ENCODE peak calls at places on chromosomes 6 and 20, in ten cellular contexts. O, R, N, J, Z, X, C, W, H and B are unnamed samples.

GRCh38 chr6:4564746-4565145 is 211.5 kb upstream of the CDYL start:
- DNase-seq in X (no peak), W (peak), C (no peak), J (no peak), Z (no peak), H (no peak), R (no peak), N (no peak), O (no peak), B (no peak)

GRCh38 chr20:45463709-45464108 is 5.8 kb upstream of the WFDC2 start:
- DNase-seq in J (no peak), O (no peak), Z (no peak), N (no peak), R (no peak), C (no peak), H (no peak), W (no peak), X (no peak), B (no peak)

GRCh38 chr20:4835244-4836177 is 113.8 kb downstream of the PRND start:
- DNase-seq in X (peak), W (peak), O (peak), C (no peak), R (no peak), N (no peak), J (peak), Z (no peak), H (peak), B (no peak)

GRCh38 chr6:133971861-133972260 is 18.8 kb downstream of the TBPL1 start:
- DNase-seq in H (no peak), Z (no peak), N (no peak), X (no peak), R (no peak), W (no peak), O (no peak), C (no peak), J (no peak), B (no peak)

GRCh38 chr6:63759605-63760004 is 124.0 kb downstream of the PHF3 start:
- DNase-seq in R (no peak), O (no peak), W (no peak), C (no peak), X (no peak), Z (no peak), N (no peak), J (no peak), H (no peak), B (no peak)

GRCh38 chr6:161080263-161080970 is 88.8 kb downstream of the MAP3K4 start:
- DNase-seq in W (no peak), J (no peak), H (no peak), O (no peak), C (no peak), X (no peak), N (no peak), Z (no peak), R (no peak), B (no peak)

GRCh38 chr20:5481872-5482271 is 165.1 kb upstream of the PROKR2 start:
- DNase-seq in J (no peak), W (peak), N (no peak), Z (no peak), X (no peak), C (no peak), O (no peak), R (no peak), H (no peak), B (no peak)

GRCh38 chr6:90294989-90295853 is 1.4 kb downstream of the BACH2 start:
- DNase-seq in J (peak), Z (no peak), H (no peak), N (peak), W (peak), O (peak), R (peak), X (peak), C (no peak), B (peak)

GRCh38 chr20:18712877-18713276 is 100.7 kb upstream of the SCP2D1 start:
- DNase-seq in J (no peak), W (no peak), R (no peak), X (no peak), O (no peak), C (no peak), N (no peak), H (no peak), Z (no peak), B (no peak)

GRCh38 chr6:38034269-38034914 is 214.9 kb downstream of the ZFAND3 start:
- DNase-seq in W (no peak), H (no peak), O (no peak), N (no peak), Z (no peak), C (no peak), X (no peak), R (no peak), J (no peak), B (no peak)

GRCh38 chr20:46951840-46952497 is 57.3 kb downstream of the EYA2 start:
- DNase-seq in W (no peak), R (no peak), O (no peak), X (no peak), N (no peak), J (no peak), Z (no peak), H (no peak), C (no peak), B (no peak)

GRCh38 chr6:131740161-131740560 is 29.3 kb upstream of the CTAGE9 start:
- DNase-seq in H (no peak), C (no peak), Z (no peak), O (no peak), X (no peak), J (no peak), R (no peak), N (no peak), W (no peak), B (no peak)

GRCh38 chr6:4169028-4169789 is 33.8 kb upstream of the ECI2 start:
- DNase-seq in R (no peak), W (no peak), J (no peak), N (no peak), Z (no peak), C (no peak), H (no peak), X (no peak), O (no peak), B (no peak)

GRCh38 chr6:7542065-7542877 is 800 bp downstream of the DSP start:
- DNase-seq in X (no peak), C (no peak), N (peak), O (no peak), R (peak), H (no peak), J (no peak), Z (no peak), W (peak), B (no peak)

DNA sequence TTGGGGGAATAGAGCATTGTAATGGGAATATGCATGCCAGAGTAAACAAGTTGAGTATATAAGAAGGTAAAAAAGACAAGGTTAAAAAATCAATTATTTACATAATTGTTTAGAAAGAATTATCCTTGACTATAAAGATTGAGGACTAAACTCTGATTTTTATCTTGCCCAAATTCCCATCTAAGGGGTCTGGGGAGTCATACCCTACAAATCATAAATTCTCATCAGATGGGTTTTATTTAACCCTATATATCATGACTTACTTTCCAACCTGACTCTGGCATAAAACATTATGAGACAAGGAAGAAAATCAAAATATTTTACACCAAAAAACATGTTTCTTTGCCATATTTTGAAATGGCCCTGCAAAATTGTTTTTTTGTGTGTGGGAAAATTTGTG is 12.7 kb downstream of the OR2B2 start:
- DNase-seq in W (no peak), N (no peak), X (no peak), J (no peak), Z (no peak), O (no peak), C (no peak), R (no peak), H (no peak), B (no peak)
- H3K27ac ChIP-seq in W (no peak), N (no peak), X (no peak), J (no peak), Z (no peak), O (no peak), C (no peak), R (no peak), H (no peak), B (no peak)

GRCh38 chr20:50085481-50086365 is 27.2 kb downstream of the UBE2V1 start:
- DNase-seq in C (no peak), H (no peak), Z (no peak), R (no peak), J (no peak), N (no peak), W (peak), O (peak), X (peak), B (no peak)
- H3K4me3 ChIP-seq in C (peak), H (no peak), Z (peak), R (peak), J (peak), N (peak), W (no peak), O (peak), X (no peak), B (peak)

GRCh38 chr20:16404171-16404570 is 169.1 kb downstream of the KIF16B start:
- DNase-seq in X (no peak), J (no peak), H (no peak), R (no peak), W (no peak), O (no peak), C (no peak), N (no peak), Z (no peak), B (no peak)
- TF ChIP-seq CTCF in X (no peak), J (no peak), H (no peak), R (no peak), W (no peak), O (no peak), C (no peak), N (no peak), Z (no peak), B (no peak)

GRCh38 chr6:39102024-39102820 is 12.8 kb downstream of the SAYSD1 start:
- DNase-seq in O (no peak), X (no peak), C (no peak), H (no peak), N (peak), Z (no peak), W (no peak), J (no peak), R (peak), B (no peak)
- H3K27ac ChIP-seq in O (peak), X (no peak), C (no peak), H (no peak), N (no peak), Z (no peak), W (no peak), J (no peak), R (peak), B (no peak)

GRCh38 chr6:42821341-42821668 is 39.5 kb downstream of the BICRAL start:
- DNase-seq in N (no peak), X (no peak), Z (no peak), R (no peak), J (no peak), H (no peak), C (no peak), O (no peak), W (no peak), B (no peak)

GRCh38 chr6:42821846-42822245 is 40.0 kb downstream of the BICRAL start:
- DNase-seq in R (no peak), O (no peak), N (no peak), W (no peak), H (no peak), C (no peak), X (no peak), Z (no peak), J (no peak), B (no peak)

GRCh38 chr6:42819803-42820508 is 38.1 kb downstream of the BICRAL start:
- DNase-seq in C (no peak), O (no peak), N (no peak), X (no peak), H (no peak), W (no peak), Z (no peak), R (no peak), J (no peak), B (no peak)

GRCh38 chr6:42818878-42819277 is 37.0 kb downstream of the BICRAL start:
- DNase-seq in R (no peak), C (no peak), O (no peak), J (no peak), Z (no peak), H (no peak), W (no peak), N (no peak), X (no peak), B (no peak)

GRCh38 chr6:42820509-42821340 is 38.9 kb downstream of the BICRAL start:
- DNase-seq in W (no peak), C (no peak), N (no peak), J (peak), H (no peak), X (no peak), Z (no peak), R (no peak), O (peak), B (peak)
- H3K4me3 ChIP-seq in W (no peak), C (peak), N (no peak), J (peak), H (no peak), X (no peak), Z (peak), R (peak), O (peak), B (peak)

DNA sequence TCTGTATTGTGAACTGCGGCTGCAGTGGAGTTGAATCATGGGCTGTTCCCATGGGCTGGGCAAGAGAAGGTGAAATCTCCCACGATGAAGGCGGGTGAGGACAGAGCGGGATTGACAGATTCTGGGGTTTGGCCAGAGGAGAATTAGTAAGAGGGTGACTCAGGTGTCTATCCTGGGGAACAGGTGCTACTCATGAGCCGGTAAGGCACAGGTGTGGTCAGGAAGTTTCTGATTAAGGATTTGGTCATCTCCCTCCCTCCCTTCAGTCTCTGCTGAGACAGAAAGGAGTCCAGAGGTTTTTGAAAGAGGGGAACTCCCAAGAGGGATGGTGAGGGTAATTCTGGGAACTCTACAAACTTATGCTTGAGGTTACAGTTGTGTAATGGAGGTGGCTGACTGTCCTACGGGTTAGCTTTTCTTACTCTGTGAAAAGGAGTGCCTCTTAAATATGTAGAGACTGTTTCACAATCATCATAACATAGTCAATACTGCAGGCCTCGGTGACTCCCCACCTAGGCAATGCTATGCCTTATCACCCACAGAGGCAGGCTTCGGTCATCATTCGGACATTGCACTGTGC is 31.5 kb downstream of the SERPINB1 start:
- DNase-seq in O (no peak), C (no peak), Z (no peak), J (no peak), N (no peak), R (peak), W (peak), H (no peak), X (no peak), B (no peak)
- TF ChIP-seq CTCF in O (no peak), C (no peak), Z (no peak), J (no peak), N (no peak), R (no peak), W (no peak), H (no peak), X (no peak), B (no peak)

DNA sequence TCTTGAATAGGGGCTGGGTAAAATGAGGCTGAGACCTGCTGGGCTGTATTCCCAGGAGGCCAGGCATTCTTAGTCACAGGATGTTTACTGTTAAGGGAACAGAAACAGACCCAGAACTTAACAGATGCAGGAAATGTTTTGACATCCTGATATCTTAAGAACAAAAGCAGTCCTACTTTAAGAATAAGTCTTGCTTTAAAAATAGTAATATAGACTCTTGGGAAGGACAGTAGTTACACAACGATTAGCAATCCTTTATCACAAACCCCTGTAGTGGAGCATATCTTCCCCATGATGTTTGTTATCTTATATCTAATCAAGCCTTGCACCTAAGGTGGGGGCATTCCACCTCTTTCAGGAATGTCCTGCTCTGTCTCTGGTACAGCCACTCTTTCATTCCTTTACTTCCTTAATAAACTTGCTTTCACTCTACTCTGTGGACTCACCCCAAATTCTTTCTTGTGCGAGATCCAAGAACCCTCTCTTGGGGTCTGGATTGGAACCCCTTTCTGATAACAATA is 493.7 kb upstream of the SULF2 start:
- DNase-seq in Z (no peak), R (no peak), O (no peak), X (no peak), N (no peak), H (no peak), W (no peak), C (no peak), J (no peak), B (no peak)
- H3K27ac ChIP-seq in Z (no peak), R (no peak), O (no peak), X (no peak), N (peak), H (no peak), W (no peak), C (no peak), J (no peak), B (peak)

GRCh38 chr20:49698477-49698876 is 15.2 kb downstream of the B4GALT5 start:
- DNase-seq in N (no peak), O (no peak), J (no peak), C (no peak), R (no peak), Z (no peak), W (no peak), H (no peak), X (no peak), B (no peak)

GRCh38 chr20:49701313-49701731 is 12.4 kb downstream of the B4GALT5 start:
- DNase-seq in N (no peak), R (no peak), Z (no peak), J (no peak), H (no peak), W (no peak), C (no peak), X (no peak), O (no peak), B (no peak)

GRCh38 chr20:49697071-49697470 is 16.6 kb downstream of the B4GALT5 start:
- DNase-seq in N (no peak), J (no peak), H (no peak), W (peak), R (peak), X (no peak), O (no peak), Z (no peak), C (no peak), B (peak)

GRCh38 chr20:49700411-49701185 is 13.1 kb downstream of the B4GALT5 start:
- DNase-seq in Z (no peak), X (no peak), R (no peak), J (no peak), W (no peak), H (no peak), N (no peak), C (no peak), O (no peak), B (no peak)

DNA sequence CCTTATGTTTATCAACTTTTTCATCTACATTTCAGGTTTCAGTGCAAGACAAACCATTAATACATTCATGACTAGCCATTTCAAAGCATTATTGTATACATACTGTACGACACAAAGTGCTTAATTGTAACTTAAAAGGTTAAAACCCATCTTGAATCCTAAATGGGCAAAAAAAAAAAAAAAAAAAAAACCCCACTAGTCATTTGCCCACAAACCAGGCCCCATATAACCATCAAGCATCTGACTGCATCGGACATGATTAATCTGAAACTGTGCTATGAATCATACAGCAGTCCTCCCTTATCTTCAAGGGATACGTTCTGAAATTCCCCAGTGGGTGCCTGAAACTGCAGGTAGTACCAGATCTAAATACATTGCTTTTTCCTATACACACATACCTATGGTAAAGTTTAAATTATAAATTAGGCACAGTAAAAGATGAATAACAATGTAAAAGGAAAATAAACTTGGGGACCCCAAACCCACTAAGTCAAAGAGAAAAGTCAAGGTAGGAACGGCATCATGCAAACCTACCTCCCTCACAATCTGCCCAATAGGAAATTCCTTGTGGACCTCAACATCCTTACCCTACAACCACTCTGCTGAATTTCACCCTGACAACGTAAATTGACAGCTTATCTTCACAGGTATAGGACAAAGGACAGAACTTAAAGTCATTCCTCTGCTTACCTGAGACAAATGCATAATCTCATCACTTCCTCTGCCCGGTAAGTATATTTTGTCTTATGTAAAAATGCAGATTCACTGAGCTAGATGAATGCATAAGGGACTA is 14.3 kb downstream of the B4GALT5 start:
- DNase-seq in N (no peak), W (no peak), X (no peak), H (no peak), J (no peak), R (no peak), Z (no peak), O (no peak), C (no peak), B (no peak)
- H3K4me3 ChIP-seq in N (no peak), W (no peak), X (no peak), H (no peak), J (peak), R (no peak), Z (no peak), O (no peak), C (no peak), B (no peak)

GRCh38 chr6:101114703-101115102 is 233.6 kb upstream of the ASCC3 start:
- DNase-seq in W (peak), R (no peak), X (no peak), H (no peak), O (no peak), Z (no peak), N (no peak), C (no peak), J (no peak), B (no peak)
- TF ChIP-seq CTCF in W (peak), R (no peak), X (no peak), H (no peak), O (peak), Z (no peak), N (no peak), C (peak), J (peak), B (no peak)

GRCh38 chr20:23132293-23132929 is 46.3 kb upstream of the CD93 start:
- DNase-seq in H (no peak), R (no peak), C (no peak), N (no peak), J (no peak), O (peak), X (no peak), W (no peak), Z (no peak), B (no peak)
- H3K27ac ChIP-seq in H (peak), R (peak), C (peak), N (peak), J (peak), O (no peak), X (no peak), W (no peak), Z (peak), B (peak)